ENCODE peak calls at places on chromosomes 12 and 14, in seven cellular contexts. Q is AG20443; N is central memory CD4-positive, alpha-beta T cell; O is GOT3; T is immature natural killer cell; Z is cardiac septum; H is left cardiac atrium. F is an unnamed sample.

GRCh38 chr12:124636138-124636968 is 68.9 kb upstream of the NCOR2 start:
- DNase-seq in Q (peak), O (no peak), Z (no peak), N (peak), T (no peak), H (peak), F (no peak)

GRCh38 chr12:47590771-47591368 is 115.0 kb downstream of the RPAP3 start:
- DNase-seq in N (no peak), Q (peak), T (no peak), Z (no peak), O (no peak), H (peak), F (no peak)

GRCh38 chr12:116990971-116991966 is 80.5 kb downstream of the FBXW8 start:
- DNase-seq in O (no peak), H (no peak), N (no peak), Z (no peak), T (no peak), Q (peak), F (no peak)

GRCh38 chr12:123499332-123499731 is 34.2 kb downstream of the RILPL1 start:
- DNase-seq in H (no peak), O (no peak), Z (no peak), N (no peak), T (no peak), Q (no peak), F (no peak)

GRCh38 chr14:101774814-101775213 is 13.3 kb downstream of the PPP2R5C start:
- DNase-seq in Q (no peak), O (no peak), N (no peak), H (no peak), T (no peak), Z (no peak), F (no peak)

GRCh38 chr14:21768875-21769257 is 95.2 kb upstream of the OR4E1 start:
- DNase-seq in H (no peak), Q (no peak), O (no peak), Z (no peak), T (no peak), N (no peak), F (no peak)

GRCh38 chr12:123748661-123749060 is 13.4 kb upstream of the DNAH10 start:
- DNase-seq in T (no peak), H (no peak), Q (no peak), O (no peak), Z (no peak), N (no peak), F (no peak)

GRCh38 chr14:64683264-64683663 is 21.0 kb upstream of the PLEKHG3 start:
- DNase-seq in N (no peak), T (no peak), Q (no peak), O (no peak), H (no peak), Z (no peak), F (no peak)

GRCh38 chr12:8087666-8088065 is 5.6 kb downstream of the NECAP1 start:
- DNase-seq in O (no peak), Q (no peak), N (peak), T (no peak), Z (no peak), H (no peak), F (no peak)

GRCh38 chr12:28209782-28210181 is 19.5 kb downstream of the CCDC91 start:
- DNase-seq in N (no peak), O (no peak), T (no peak), Z (no peak), H (no peak), Q (no peak), F (no peak)

GRCh38 chr12:122061253-122061652 is 17.3 kb upstream of the MLXIP start:
- DNase-seq in Z (no peak), N (no peak), O (no peak), T (no peak), Q (no peak), H (no peak), F (no peak)

GRCh38 chr14:61385002-61385685 is 63.8 kb downstream of the PRKCH start:
- DNase-seq in O (no peak), H (no peak), Z (no peak), Q (no peak), T (peak), N (peak), F (no peak)

GRCh38 chr14:50601405-50601804 is 41.5 kb downstream of the ATL1 start:
- DNase-seq in O (no peak), T (no peak), H (no peak), N (no peak), Z (no peak), Q (no peak), F (no peak)

GRCh38 chr14:24197066-24197465 is 1.8 kb upstream of the TM9SF1 start:
- DNase-seq in Q (no peak), Z (no peak), H (no peak), N (no peak), O (no peak), T (no peak), F (no peak)

GRCh38 chr12:95582230-95583058 is 31.2 kb upstream of the USP44 start:
- DNase-seq in H (no peak), O (no peak), T (no peak), Q (peak), N (no peak), Z (no peak), F (no peak)

GRCh38 chr12:5262450-5262849 is 169.5 kb upstream of the NTF3 start:
- DNase-seq in T (no peak), Z (no peak), Q (peak), N (no peak), O (no peak), H (no peak), F (no peak)

GRCh38 chr14:57897148-57897547 is 31.3 kb upstream of the SLC35F4 start:
- DNase-seq in T (no peak), H (no peak), Q (no peak), N (no peak), Z (no peak), O (no peak), F (no peak)

GRCh38 chr12:28424965-28425364 is 234.7 kb downstream of the CCDC91 start:
- DNase-seq in T (no peak), Q (peak), H (peak), N (no peak), O (no peak), Z (no peak), F (no peak)

GRCh38 chr14:101708853-101709532 is 52.5 kb upstream of the PPP2R5C start:
- DNase-seq in Z (no peak), Q (no peak), T (no peak), H (no peak), O (no peak), N (no peak), F (no peak)

GRCh38 chr12:65740506-65740872 is 83.8 kb upstream of the HMGA2 start:
- DNase-seq in H (no peak), T (no peak), N (no peak), Z (no peak), O (no peak), Q (no peak), F (no peak)

GRCh38 chr14:100740931-100741330 is 14.2 kb downstream of the DLK1 start:
- DNase-seq in N (no peak), O (no peak), Z (no peak), T (no peak), H (no peak), Q (no peak), F (no peak)

GRCh38 chr12:19120795-19121194 is 8.7 kb upstream of the PLEKHA5 start:
- DNase-seq in O (no peak), Q (no peak), N (no peak), H (no peak), Z (no peak), T (no peak), F (no peak)

GRCh38 chr12:93911436-93911835 is 234.3 kb downstream of the CRADD start:
- DNase-seq in T (no peak), H (no peak), Q (no peak), O (no peak), Z (no peak), N (no peak), F (no peak)

GRCh38 chr14:98798099-98798498 is 473.9 kb downstream of the BCL11B start:
- DNase-seq in H (no peak), O (no peak), T (no peak), Z (no peak), Q (no peak), N (no peak), F (no peak)

GRCh38 chr14:100474176-100474575 is 113.0 kb downstream of the BEGAIN start:
- DNase-seq in T (no peak), H (no peak), Z (no peak), O (no peak), N (no peak), Q (no peak), F (no peak)

GRCh38 chr12:62291888-62292760 is 31.9 kb downstream of the USP15 start:
- DNase-seq in H (no peak), Q (peak), T (no peak), O (no peak), N (no peak), Z (no peak), F (no peak)

GRCh38 chr14:102507026-102507860 is 2.3 kb downstream of the ANKRD9 start:
- DNase-seq in Q (no peak), O (no peak), T (no peak), H (no peak), Z (no peak), N (no peak), F (no peak)

GRCh38 chr12:57852195-57852594 is 5.7 kb upstream of the CTDSP2 start:
- DNase-seq in Z (no peak), T (no peak), H (no peak), O (no peak), Q (no peak), N (no peak), F (peak)

GRCh38 chr12:6034596-6034995 is 89.5 kb upstream of the ANO2 start:
- DNase-seq in N (no peak), Q (no peak), H (no peak), T (no peak), O (no peak), Z (peak), F (no peak)

GRCh38 chr14:104294983-104295680 is 156.7 kb downstream of the KIF26A start:
- DNase-seq in Q (no peak), O (no peak), T (no peak), N (no peak), H (peak), Z (peak), F (no peak)

GRCh38 chr14:104085032-104085888 is at the start of gene ASPG:
- DNase-seq in T (peak), Q (no peak), O (no peak), N (no peak), Z (no peak), H (peak), F (no peak)

GRCh38 chr14:59534361-59534987 is 42.1 kb downstream of the CCDC175 start:
- DNase-seq in Z (no peak), N (no peak), T (no peak), H (no peak), O (no peak), Q (no peak), F (no peak)

GRCh38 chr14:102757646-102758045 is 19.6 kb upstream of the TRAF3 start:
- DNase-seq in H (no peak), T (no peak), N (no peak), Z (no peak), Q (no peak), O (no peak), F (no peak)

GRCh38 chr12:48980953-48981756 is 3.0 kb downstream of the WNT1 start:
- DNase-seq in H (peak), Q (no peak), T (peak), O (no peak), N (peak), Z (no peak), F (no peak)

GRCh38 chr12:70982286-70982685 is 61.7 kb upstream of the PTPRR start:
- DNase-seq in T (no peak), Q (no peak), Z (no peak), O (no peak), N (no peak), H (no peak), F (no peak)

GRCh38 chr14:104023325-104024055 is 62.0 kb upstream of the ASPG start:
- DNase-seq in Q (no peak), N (no peak), Z (no peak), T (no peak), O (no peak), H (no peak), F (no peak)

GRCh38 chr12:99453831-99454538 is 193.6 kb upstream of the GARIN6 start:
- DNase-seq in Z (no peak), H (no peak), Q (no peak), O (no peak), T (no peak), N (no peak), F (no peak)